ENCODE peak calls at places on chromosomes 16 and 17, in eight cellular contexts. S is CD8-positive, alpha-beta memory T cell; D is retinal pigment epithelial cell; I is H1; M is cardiac muscle cell; Q is tibial artery; L is AG10803; K is fibroblast of lung. Z is an unnamed sample.

GRCh38 chr17:7654832-7655540 is 4.3 kb downstream of the ATP1B2 start:
- DNase-seq in M (no peak), Q (no peak), S (no peak), I (no peak), D (no peak), L (peak; percentile 13), K (peak; percentile 22), Z (no peak)

GRCh38 chr17:49610883-49611584 is 35.4 kb downstream of the NXPH3 start:
- DNase-seq in L (peak; percentile 44), S (no peak), D (no peak), I (no peak), K (no peak), Q (no peak), M (no peak), Z (no peak)

GRCh38 chr17:72705905-72706395 is 386.5 kb downstream of the SLC39A11 start:
- DNase-seq in M (no peak), L (no peak), S (no peak), D (no peak), Q (no peak), K (no peak), I (no peak), Z (no peak)

GRCh38 chr17:77591231-77591785 is 367.2 kb upstream of the TNRC6C start:
- DNase-seq in L (no peak), S (no peak), I (no peak), Q (peak; percentile 28), D (no peak), K (no peak), M (no peak), Z (no peak)

GRCh38 chr17:75645889-75646625 is 12.8 kb downstream of the SMIM5 start:
- DNase-seq in L (no peak), Q (no peak), K (no peak), D (no peak), I (peak; percentile 43), S (no peak), M (no peak), Z (peak; percentile 82)

GRCh38 chr17:54848368-54848987 is 52.2 kb upstream of the TOM1L1 start:
- DNase-seq in L (no peak), K (no peak), S (no peak), D (no peak), I (no peak), M (no peak), Q (no peak), Z (no peak)

GRCh38 chr17:47729486-47729885 is 3.5 kb upstream of the TBX21 start:
- DNase-seq in D (no peak), S (no peak), I (no peak), M (no peak), L (no peak), K (no peak), Q (no peak), Z (no peak)

GRCh38 chr17:68705331-68706166 is 104.4 kb upstream of the FAM20A start:
- DNase-seq in D (no peak), L (peak; percentile 98), I (no peak), K (peak; percentile 51), Q (no peak), M (no peak), S (no peak), Z (no peak)

GRCh38 chr17:67467500-67468481 is 90.7 kb downstream of the PITPNC1 start:
- DNase-seq in K (no peak), Q (no peak), L (peak; percentile 58), D (no peak), S (no peak), I (no peak), M (no peak), Z (no peak)

GRCh38 chr17:67471118-67471517 is 94.0 kb downstream of the PITPNC1 start:
- DNase-seq in K (no peak), L (no peak), D (no peak), M (no peak), Q (no peak), S (no peak), I (no peak), Z (no peak)

GRCh38 chr17:67469208-67469980 is 92.3 kb downstream of the PITPNC1 start:
- DNase-seq in D (no peak), K (peak; percentile 68), S (no peak), I (no peak), M (peak; percentile 54), L (no peak), Q (no peak), Z (no peak)

GRCh38 chr17:67461876-67462275 is 84.8 kb downstream of the PITPNC1 start:
- DNase-seq in S (no peak), I (no peak), K (no peak), M (no peak), D (no peak), Q (no peak), L (no peak), Z (no peak)

DNA sequence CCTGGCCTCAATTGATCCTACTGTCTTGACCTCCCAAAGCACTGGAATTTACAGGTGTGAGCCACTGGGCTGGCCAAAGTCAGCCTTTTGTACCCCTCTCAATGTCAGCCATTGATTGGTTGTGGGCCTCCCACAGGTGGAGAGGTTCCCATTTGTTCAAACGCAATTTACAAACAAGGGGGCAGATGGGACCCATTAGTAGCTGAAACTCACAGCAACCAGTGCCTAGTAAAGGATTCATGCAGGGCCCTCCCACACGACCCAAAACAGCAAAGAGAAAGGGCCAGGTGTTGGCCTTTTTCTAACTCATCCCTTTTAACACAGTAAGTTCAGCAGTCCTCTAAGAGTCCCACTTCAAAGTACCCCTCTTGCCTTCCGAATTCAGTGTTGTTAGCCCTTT is 89.2 kb downstream of the PITPNC1 start:
- DNase-seq in L (no peak), I (no peak), K (no peak), S (no peak), D (no peak), Q (no peak), M (no peak), Z (no peak)
- H3K4me3 ChIP-seq in L (no peak overlapping the region), I (no peak overlapping the region), K (no peak overlapping the region), S (no peak overlapping the region), D (no peak overlapping the region), Q (no peak overlapping the region), M (no peak overlapping the region), Z (no peak overlapping the region)

GRCh38 chr16:3487521-3488410 is 7.5 kb downstream of the C16orf90 start:
- DNase-seq in I (no peak), L (no peak), Q (no peak), S (no peak), M (no peak), K (no peak), D (no peak), Z (no peak)

GRCh38 chr16:3486506-3487215 is 8.6 kb downstream of the C16orf90 start:
- DNase-seq in S (no peak), D (no peak), I (no peak), K (no peak), Q (no peak), L (no peak), M (no peak), Z (no peak)

GRCh38 chr16:3490911-3491629 is 4.2 kb downstream of the C16orf90 start:
- DNase-seq in M (no peak), I (no peak), Q (no peak), D (no peak), L (no peak), S (no peak), K (no peak), Z (peak; percentile 51)

GRCh38 chr16:3485821-3486505 is 9.3 kb downstream of the C16orf90 start:
- DNase-seq in S (no peak), M (no peak), D (no peak), Q (no peak), L (no peak), K (no peak), I (no peak), Z (no peak)

DNA sequence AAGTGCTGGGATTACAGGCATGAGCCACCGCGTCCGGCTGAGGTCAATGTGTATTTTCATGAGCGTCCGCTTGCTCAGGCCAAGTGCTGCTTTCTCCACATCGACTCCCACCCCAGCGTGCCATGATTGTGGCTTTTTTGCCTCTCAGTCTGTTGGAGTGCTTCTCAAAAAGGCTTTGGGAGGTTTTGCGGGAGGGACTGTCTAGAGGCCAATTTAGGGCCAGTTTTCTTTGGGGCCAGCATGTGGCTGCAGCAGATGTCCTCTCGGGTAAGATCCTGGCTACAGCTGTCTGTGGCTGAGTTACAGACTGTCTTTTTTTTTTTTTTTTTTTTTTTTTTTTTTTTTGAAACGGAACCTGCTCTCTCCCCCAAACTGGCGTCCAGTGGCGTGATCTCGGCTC is 6.5 kb downstream of the C16orf90 start:
- DNase-seq in D (no peak), S (no peak), I (no peak), Q (no peak), K (no peak), L (no peak), M (no peak), Z (no peak)
- H3K4me3 ChIP-seq in D (no peak overlapping the region), S (no peak overlapping the region), I (no peak overlapping the region), Q (no peak overlapping the region), K (no peak overlapping the region), L (no peak overlapping the region), M (no peak overlapping the region), Z (no peak overlapping the region)

GRCh38 chr16:31351937-31352315 is 3.0 kb upstream of the ITGAX start:
- DNase-seq in L (no peak), M (no peak), D (no peak), I (no peak), K (no peak), Q (no peak), S (no peak), Z (peak; percentile 89)

GRCh38 chr16:31355701-31356100 is 725 bp downstream of the ITGAX start:
- DNase-seq in Q (no peak), I (no peak), M (no peak), L (no peak), K (no peak), D (no peak), S (no peak), Z (no peak)

GRCh38 chr16:31356566-31357323 is 1.8 kb downstream of the ITGAX start:
- DNase-seq in Q (no peak), D (no peak), M (peak; percentile 19), L (no peak), I (peak; percentile 56), S (no peak), K (no peak), Z (no peak)

GRCh38 chr16:31352344-31353115 is 2.4 kb upstream of the ITGAX start:
- DNase-seq in D (no peak), S (no peak), Q (no peak), M (no peak), I (no peak), K (no peak), L (no peak), Z (peak; percentile 70)

DNA sequence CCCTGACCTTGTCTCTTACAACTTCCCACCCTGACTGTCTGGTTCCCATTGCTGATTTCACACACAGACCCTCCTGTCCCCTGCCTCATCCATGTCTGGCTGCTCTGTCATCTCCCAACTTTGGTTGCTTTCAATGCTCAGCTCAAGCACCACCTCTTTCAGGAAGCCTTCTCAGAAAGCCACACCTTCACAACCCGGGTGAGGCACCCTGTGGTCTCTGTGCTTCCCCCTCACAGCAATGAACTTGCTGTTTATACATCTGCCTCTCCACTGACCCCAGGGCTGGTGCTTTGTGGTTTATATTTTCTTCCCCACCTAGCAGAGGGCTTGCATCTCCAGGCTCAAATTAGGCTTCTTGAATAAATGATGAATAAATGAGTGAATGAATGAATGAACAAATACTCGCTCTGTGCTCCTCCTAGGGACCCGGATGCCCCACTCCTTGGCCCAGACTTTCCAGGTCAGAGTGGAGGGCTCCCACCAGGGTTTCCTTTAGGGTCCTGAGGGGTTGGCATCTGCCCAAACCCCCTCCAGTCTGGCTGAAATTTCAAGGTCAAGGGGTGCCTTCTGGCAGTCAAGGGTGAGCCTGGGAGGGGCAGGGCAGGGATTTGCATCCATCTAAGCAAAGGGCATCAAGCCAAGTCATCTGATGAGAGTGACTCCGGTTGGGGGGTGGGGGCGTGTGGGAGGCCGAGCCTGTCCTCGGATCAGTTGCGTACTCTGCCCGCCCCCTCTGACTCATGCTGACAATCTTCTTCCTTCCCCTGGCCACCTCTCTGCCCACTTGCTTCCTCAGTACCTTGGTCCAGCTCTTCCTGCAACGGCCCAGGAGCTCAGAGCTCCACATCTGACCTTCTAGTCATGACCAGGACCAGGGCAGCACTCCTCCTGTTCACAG is at the start of gene ITGAX:
- DNase-seq in K (peak; percentile 3), I (no peak), Q (no peak), L (no peak), D (peak; percentile 22), S (peak; percentile 32), M (no peak), Z (peak; percentile 94)
- H3K4me3 ChIP-seq in K (no peak within 1 kb of the TSS), I (no peak within 1 kb of the TSS), Q (no peak within 1 kb of the TSS), L (no peak within 1 kb of the TSS), D (no peak within 1 kb of the TSS), S (no peak within 1 kb of the TSS), M (no peak within 1 kb of the TSS), Z (no peak within 1 kb of the TSS)

GRCh38 chr17:79779661-79780365 is 1.9 kb downstream of the CBX2 start:
- DNase-seq in D (no peak), M (no peak), L (no peak), Q (no peak), K (no peak), I (no peak), S (no peak), Z (no peak)
- H3K4me3 ChIP-seq in D (no peak overlapping the region), M (no peak overlapping the region), L (no peak overlapping the region), Q (no peak overlapping the region), K (no peak overlapping the region), I (peak overlapping the region; percentile 81), S (no peak overlapping the region), Z (no peak overlapping the region)

Z was measured in left lung.